ENCODE peak calls at places on chromosome 4, in four cellular contexts. G is NCI-H1092, A is ureter, O is hippocampal formation. Q is an unnamed sample.

GRCh38 chr4:83644677-83645639 is 109.0 kb downstream of the GPAT3 start:
- DNase-seq in A (no peak), G (peak), O (peak), Q (no peak)

GRCh38 chr4:128385683-128386304 is 98.2 kb upstream of the PGRMC2 start:
- DNase-seq in G (no peak), A (no peak), O (no peak), Q (no peak)

GRCh38 chr4:24754586-24754985 is 40.8 kb upstream of the SOD3 start:
- DNase-seq in G (no peak), A (no peak), O (no peak), Q (no peak)

GRCh38 chr4:88737304-88738015 is 39.8 kb upstream of the NAP1L5 start:
- DNase-seq in G (no peak), A (peak), O (no peak), Q (peak)

GRCh38 chr4:143207555-143207954 is 22.8 kb downstream of the USP38 start:
- DNase-seq in O (peak), G (no peak), A (no peak), Q (no peak)

GRCh38 chr4:131427000-131427399 is 1722.1 kb upstream of the PCDH10 start:
- DNase-seq in A (no peak), G (no peak), O (no peak), Q (no peak)

GRCh38 chr4:7960790-7961655 is 21.4 kb upstream of the AFAP1 start:
- DNase-seq in O (peak), A (peak), G (no peak), Q (no peak)

GRCh38 chr4:122783301-122784215 is 43.1 kb upstream of the FGF2 start:
- DNase-seq in G (no peak), A (peak), O (no peak), Q (no peak)

GRCh38 chr4:38759077-38759789 is 23.6 kb downstream of the TLR10 start:
- DNase-seq in A (peak), G (no peak), O (peak), Q (no peak)

GRCh38 chr4:115424852-115425251 is 311.4 kb upstream of the NDST4 start:
- DNase-seq in G (no peak), A (no peak), O (no peak), Q (no peak)

GRCh38 chr4:115629270-115629669 is 515.9 kb upstream of the NDST4 start:
- DNase-seq in O (no peak), A (no peak), G (no peak), Q (no peak)

GRCh38 chr4:38804654-38805295 is at the start of gene TLR1:
- DNase-seq in G (no peak), A (no peak), O (peak), Q (no peak)

GRCh38 chr4:14621731-14622459 is 380.4 kb upstream of the CPEB2 start:
- DNase-seq in A (no peak), G (no peak), O (no peak), Q (no peak)

GRCh38 chr4:76459291-76459723 is 24.3 kb downstream of the SHROOM3 start:
- DNase-seq in A (no peak), G (no peak), O (no peak), Q (no peak)

GRCh38 chr4:26803462-26803861 is 57.2 kb upstream of the STIM2 start:
- DNase-seq in O (peak), G (peak), A (no peak), Q (no peak)

GRCh38 chr4:105243446-105243845 is 96.8 kb downstream of the TET2 start:
- DNase-seq in G (no peak), A (no peak), O (no peak), Q (no peak)

GRCh38 chr4:184349283-184350039 is 124.9 kb downstream of the IRF2 start:
- DNase-seq in A (no peak), G (no peak), O (no peak), Q (no peak)

GRCh38 chr4:123597586-123597985 is 201.0 kb downstream of the SPRY1 start:
- DNase-seq in A (no peak), O (no peak), G (no peak), Q (no peak)

GRCh38 chr4:92304073-92304472 is 307 bp downstream of the GRID2 start:
- DNase-seq in G (no peak), A (no peak), O (no peak), Q (no peak)

GRCh38 chr4:20883231-20883630 is 183.0 kb downstream of the PACRGL start:
- DNase-seq in A (no peak), O (no peak), G (no peak), Q (no peak)

GRCh38 chr4:1010522-1011021 is 854 bp upstream of the FGFRL1 start:
- DNase-seq in A (peak), O (no peak), G (no peak), Q (peak)

GRCh38 chr4:48902266-48902665 is 4.3 kb downstream of the OCIAD2 start:
- DNase-seq in A (no peak), O (no peak), G (no peak), Q (no peak)

GRCh38 chr4:2859514-2859913 is 15.9 kb downstream of the ADD1 start:
- DNase-seq in O (no peak), G (no peak), A (no peak), Q (no peak)

GRCh38 chr4:48042979-48043461 is 26.4 kb downstream of the NIPAL1 start:
- DNase-seq in A (no peak), O (no peak), G (no peak), Q (no peak)

GRCh38 chr4:101419324-101420135 is 72.2 kb upstream of the PPP3CA start:
- DNase-seq in A (no peak), G (no peak), O (no peak), Q (no peak)

GRCh38 chr4:19259920-19260319 is 991.8 kb upstream of the SLIT2 start:
- DNase-seq in A (no peak), G (no peak), O (no peak), Q (no peak)

GRCh38 chr4:2793920-2794706 is 1.2 kb downstream of the SH3BP2 start:
- DNase-seq in G (no peak), A (peak), O (no peak), Q (peak)

GRCh38 chr4:73442275-73442674 is 6.3 kb downstream of the AFP start:
- DNase-seq in A (no peak), G (no peak), O (no peak), Q (no peak)

GRCh38 chr4:159503243-159503642 is 400.4 kb downstream of the RAPGEF2 start:
- DNase-seq in A (no peak), G (no peak), O (no peak), Q (no peak)

GRCh38 chr4:65951177-65951576 is 280.9 kb upstream of the EPHA5 start:
- DNase-seq in A (no peak), G (no peak), O (no peak), Q (no peak)

GRCh38 chr4:165879581-165879980 is 6.5 kb downstream of the TLL1 start:
- DNase-seq in A (no peak), O (no peak), G (no peak), Q (no peak)

Q was measured in coronary artery.